ENCODE peak calls at places on chromosomes 6 and 20, in four cellular contexts. One of them, this sample, is unnamed. For H3K4me1, the result is how much of the 10 kb centered on the place peaks cover.

GRCh38 chr6:120186080-120186479 is 836.5 kb upstream of the MAN1A1 start:
- DNase-seq in H1: no peak
- DNase-seq in K562: no peak
- DNase-seq in GM12878: no peak
- DNase-seq in this sample: no peak

GRCh38 chr20:47502801-47503239 is 1.1 kb downstream of the NCOA3 start:
- DNase-seq in H1: no peak
- DNase-seq in GM12878: no peak
- DNase-seq in K562: peak
- DNase-seq in this sample: peak

GRCh38 chr20:33311011-33311410 is 28.0 kb downstream of the BPIFB1 start:
- DNase-seq in H1: no peak
- DNase-seq in GM12878: no peak
- DNase-seq in K562: no peak
- DNase-seq in this sample: no peak

GRCh38 chr6:105536961-105537360 is 134.1 kb upstream of the PREP start:
- DNase-seq in K562: no peak
- DNase-seq in H1: no peak
- DNase-seq in GM12878: no peak
- DNase-seq in this sample: no peak

GRCh38 chr6:484086-484728 is 92.7 kb downstream of the IRF4 start:
- DNase-seq in GM12878: peak
- DNase-seq in H1: no peak
- DNase-seq in K562: no peak
- DNase-seq in this sample: no peak

GRCh38 chr6:162964703-162965140 is 236.9 kb downstream of the PACRG start:
- DNase-seq in K562: no peak
- DNase-seq in GM12878: no peak
- DNase-seq in H1: no peak
- DNase-seq in this sample: no peak

GRCh38 chr6:128521302-128521632 is 868 bp upstream of the PTPRK start:
- DNase-seq in GM12878: no peak
- DNase-seq in K562: no peak
- DNase-seq in H1: no peak
- DNase-seq in this sample: no peak

GRCh38 chr6:117615981-117616961 is 14.0 kb upstream of the GOPC start:
- DNase-seq in GM12878: no peak
- DNase-seq in H1: no peak
- DNase-seq in K562: no peak
- DNase-seq in this sample: no peak

GRCh38 chr20:58557713-58558335 is 42.6 kb upstream of the APCDD1L start:
- DNase-seq in H1: no peak
- DNase-seq in K562: no peak
- DNase-seq in GM12878: no peak
- DNase-seq in this sample: no peak

GRCh38 chr20:24684421-24684871 is 215.0 kb downstream of the SYNDIG1 start:
- DNase-seq in H1: no peak
- DNase-seq in K562: no peak
- DNase-seq in GM12878: no peak
- DNase-seq in this sample: no peak

GRCh38 chr6:113412589-113413367 is 444.4 kb upstream of the MARCKS start:
- DNase-seq in K562: no peak
- DNase-seq in H1: no peak
- DNase-seq in GM12878: no peak
- DNase-seq in this sample: no peak

GRCh38 chr20:60695223-60695622 is 556.8 kb upstream of the CDH4 start:
- DNase-seq in GM12878: no peak
- DNase-seq in H1: no peak
- DNase-seq in K562: no peak
- DNase-seq in this sample: no peak

GRCh38 chr6:53048431-53049195 is 16.6 kb upstream of the FBXO9 start:
- DNase-seq in K562: no peak
- DNase-seq in GM12878: peak
- DNase-seq in H1: no peak
- DNase-seq in this sample: peak

GRCh38 chr6:81126150-81126549 is 626.3 kb downstream of the TENT5A start:
- DNase-seq in GM12878: no peak
- DNase-seq in K562: no peak
- DNase-seq in H1: no peak
- DNase-seq in this sample: no peak

GRCh38 chr20:62272200-62272599 is 30.6 kb upstream of the ADRM1 start:
- DNase-seq in K562: no peak
- DNase-seq in H1: no peak
- DNase-seq in GM12878: no peak
- DNase-seq in this sample: no peak

GRCh38 chr6:11277275-11278206 is 45.1 kb upstream of the NEDD9 start:
- DNase-seq in GM12878: peak
- DNase-seq in K562: no peak
- DNase-seq in H1: peak
- DNase-seq in this sample: peak

GRCh38 chr6:137240168-137240567 is 21.0 kb upstream of the IFNGR1 start:
- DNase-seq in H1: no peak
- DNase-seq in K562: no peak
- DNase-seq in GM12878: no peak
- DNase-seq in this sample: peak

GRCh38 chr20:22248052-22248667 is 336.2 kb downstream of the FOXA2 start:
- DNase-seq in K562: peak
- DNase-seq in H1: no peak
- DNase-seq in GM12878: no peak
- DNase-seq in this sample: peak

GRCh38 chr20:57122481-57123138 is 143.8 kb downstream of the BMP7 start:
- DNase-seq in GM12878: no peak
- DNase-seq in K562: no peak
- DNase-seq in H1: no peak
- DNase-seq in this sample: no peak

GRCh38 chr6:39335780-39336541 is 13.5 kb upstream of the KCNK16 start:
- DNase-seq in K562: no peak
- DNase-seq in H1: no peak
- DNase-seq in GM12878: no peak
- DNase-seq in this sample: no peak

GRCh38 chr6:41518118-41518517 is 28.1 kb upstream of the FOXP4 start:
- DNase-seq in H1: no peak
- DNase-seq in GM12878: no peak
- DNase-seq in K562: no peak
- DNase-seq in this sample: peak

GRCh38 chr6:41719796-41720620 is 15.4 kb downstream of the TFEB start:
- DNase-seq in K562: no peak
- DNase-seq in H1: no peak
- DNase-seq in GM12878: no peak
- DNase-seq in this sample: no peak

GRCh38 chr6:70241031-70241430 is 61.9 kb downstream of the COL9A1 start:
- DNase-seq in K562: no peak
- DNase-seq in GM12878: no peak
- DNase-seq in H1: no peak
- DNase-seq in this sample: no peak
- TF ChIP-seq ATF2 in K562: no peak
- TF ChIP-seq ATF2 in GM12878: no peak
- TF ChIP-seq ATF2 in H1: no peak
- TF ChIP-seq ATF2 in this sample: no peak

DNA sequence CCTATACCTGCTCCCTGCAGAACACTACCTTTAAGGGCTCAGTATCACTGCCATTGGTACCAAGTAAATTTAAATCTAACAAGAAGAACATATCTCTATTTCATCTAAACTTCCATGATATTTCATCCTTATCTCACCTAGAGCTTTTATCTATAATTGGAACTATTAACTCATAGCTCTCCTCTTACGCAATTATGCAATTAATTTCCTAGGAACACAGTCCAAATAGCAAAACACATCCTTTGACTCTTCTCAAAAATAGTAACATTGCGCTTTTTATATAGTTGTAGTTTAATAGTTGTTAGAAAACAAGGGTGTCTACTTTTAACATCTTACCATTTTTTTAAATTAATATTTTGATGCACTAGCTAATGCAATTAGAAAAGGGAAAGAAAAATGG is 986.8 kb upstream of the SLC35B3 start:
- DNase-seq in K562: no peak
- DNase-seq in GM12878: no peak
- DNase-seq in H1: no peak
- DNase-seq in this sample: no peak
- H3K4me1 ChIP-seq in K562: under half
- H3K4me1 ChIP-seq in GM12878: under half
- H3K4me1 ChIP-seq in H1: under half
- H3K4me1 ChIP-seq in this sample: under half

GRCh38 chr6:54805077-54805476 is 41.5 kb upstream of the FAM83B start:
- DNase-seq in H1: no peak
- DNase-seq in GM12878: no peak
- DNase-seq in K562: no peak
- DNase-seq in this sample: no peak
- TF ChIP-seq ATF2 in H1: no peak
- TF ChIP-seq ATF2 in GM12878: no peak
- TF ChIP-seq ATF2 in K562: no peak
- TF ChIP-seq ATF2 in this sample: no peak

DNA sequence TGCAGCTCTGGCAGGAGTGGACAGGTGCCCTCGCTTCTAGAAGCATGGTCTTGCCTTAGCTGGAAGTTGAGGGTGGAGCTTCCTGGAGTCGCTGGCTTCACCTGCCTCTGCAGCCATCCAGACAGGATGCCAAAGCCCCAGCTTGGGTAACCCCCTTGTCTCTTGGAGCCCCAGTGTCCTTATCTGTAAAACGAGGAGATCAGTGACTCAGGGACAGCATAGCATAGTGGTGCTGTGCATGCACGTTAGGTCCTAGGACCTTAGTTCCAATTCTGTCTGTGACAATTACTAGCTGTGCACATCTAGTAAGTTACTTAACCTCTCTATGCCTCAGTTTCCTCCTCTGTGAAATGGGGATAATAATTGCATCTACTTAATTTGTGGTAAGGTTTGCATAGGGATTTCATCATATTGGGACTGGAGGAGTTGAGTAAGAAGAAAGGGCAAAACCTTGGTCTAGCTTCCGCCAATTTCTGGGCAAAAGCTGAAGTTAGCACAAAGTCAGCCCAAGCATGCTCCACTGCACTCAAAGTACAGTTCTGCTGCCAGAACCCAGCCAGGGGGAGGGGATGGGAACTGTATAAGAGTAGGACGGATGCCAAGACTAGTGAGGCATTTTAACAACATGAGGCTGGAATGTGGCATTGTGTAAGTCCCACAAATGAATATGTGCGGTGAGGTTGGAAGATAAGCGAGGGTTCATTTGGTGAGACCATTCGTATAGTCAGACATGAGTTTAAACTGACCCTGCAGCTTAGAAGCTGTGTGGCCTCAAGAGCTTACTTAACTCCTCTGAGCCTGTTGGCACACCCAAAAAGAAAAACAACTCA is 24.5 kb downstream of the TOX2 start:
- DNase-seq in GM12878: no peak
- DNase-seq in K562: no peak
- DNase-seq in H1: no peak
- DNase-seq in this sample: peak
- H3K4me1 ChIP-seq in GM12878: under half
- H3K4me1 ChIP-seq in K562: under half
- H3K4me1 ChIP-seq in H1: under half
- H3K4me1 ChIP-seq in this sample: under half

GRCh38 chr20:45779011-45779915 is 12.4 kb downstream of the WFDC3 start:
- DNase-seq in H1: no peak
- DNase-seq in K562: peak
- DNase-seq in GM12878: no peak
- DNase-seq in this sample: no peak

GRCh38 chr20:45774933-45775332 is 16.8 kb downstream of the WFDC3 start:
- DNase-seq in K562: no peak
- DNase-seq in H1: no peak
- DNase-seq in GM12878: no peak
- DNase-seq in this sample: no peak

GRCh38 chr20:45775411-45775810 is 16.3 kb downstream of the WFDC3 start:
- DNase-seq in GM12878: no peak
- DNase-seq in K562: no peak
- DNase-seq in H1: no peak
- DNase-seq in this sample: no peak

GRCh38 chr20:45780159-45780558 is 11.5 kb downstream of the WFDC3 start:
- DNase-seq in K562: no peak
- DNase-seq in H1: no peak
- DNase-seq in GM12878: no peak
- DNase-seq in this sample: no peak

GRCh38 chr20:45776931-45777330 is 14.8 kb downstream of the WFDC3 start:
- DNase-seq in H1: no peak
- DNase-seq in K562: no peak
- DNase-seq in GM12878: no peak
- DNase-seq in this sample: no peak
- TF ChIP-seq ATF2 in H1: no peak
- TF ChIP-seq ATF2 in K562: no peak
- TF ChIP-seq ATF2 in GM12878: no peak
- TF ChIP-seq ATF2 in this sample: no peak

DNA sequence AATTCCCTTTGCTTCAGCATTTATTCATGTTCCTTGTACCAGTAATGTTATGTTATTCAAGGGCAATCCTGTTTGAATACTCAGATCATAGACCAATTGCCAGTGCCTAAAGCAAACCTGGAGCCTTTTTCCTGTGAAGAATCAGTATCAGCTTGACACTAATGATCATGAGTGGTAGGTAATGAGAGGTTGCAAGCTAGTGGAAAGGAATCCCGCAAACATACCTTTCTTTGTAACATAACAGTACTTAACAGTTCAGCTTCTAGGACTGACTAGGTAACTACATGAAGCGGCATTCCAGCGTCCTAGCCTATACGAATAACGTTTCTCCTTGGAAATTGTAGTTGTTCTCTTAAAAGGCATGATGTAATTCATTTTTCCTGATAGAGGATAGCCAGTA is 253.7 kb downstream of the TMEM242 start:
- DNase-seq in K562: no peak
- DNase-seq in H1: no peak
- DNase-seq in GM12878: no peak
- DNase-seq in this sample: no peak
- H3K4me1 ChIP-seq in K562: under half
- H3K4me1 ChIP-seq in H1: under half
- H3K4me1 ChIP-seq in GM12878: under half
- H3K4me1 ChIP-seq in this sample: under half